ENCODE peak calls at places on chromosomes 5 and 9, in four cellular contexts. Q is NCI-H524, M is MV-4-11, C is A172. J is an unnamed sample.
A peak's percentile ranks its signal among the peaks of the same experiment; 100 is the strongest.

GRCh38 chr9:79764377-79764776 is 192.6 kb downstream of the TLE4 start:
- DNase-seq in Q (no peak), M (no peak), C (peak; percentile 98), J (peak; percentile 90)

GRCh38 chr5:95731571-95732554 is 727 bp downstream of the RHOBTB3 start:
- DNase-seq in M (peak; percentile 29), C (peak; percentile 64), Q (peak; percentile 40), J (peak; percentile 70)

GRCh38 chr9:108272350-108272899 is 583.4 kb downstream of the ACTL7B start:
- DNase-seq in M (peak; percentile 32), C (peak; percentile 82), Q (peak; percentile 80), J (peak; percentile 74)

GRCh38 chr9:5186416-5187169 is 1.2 kb upstream of the INSL6 start:
- DNase-seq in Q (peak; percentile 59), M (peak; percentile 19), C (peak; percentile 67), J (peak; percentile 76)

GRCh38 chr5:135141303-135142268 is 107.6 kb upstream of the PITX1 start:
- DNase-seq in C (peak; percentile 76), Q (no peak), M (no peak), J (peak; percentile 31)

GRCh38 chr5:102975457-102976182 is 144.3 kb downstream of the GIN1 start:
- DNase-seq in Q (no peak), M (no peak), C (no peak), J (no peak)

GRCh38 chr5:112492291-112492690 is 73.2 kb upstream of the EPB41L4A start:
- DNase-seq in C (peak; percentile 68), M (peak; percentile 49), Q (peak; percentile 70), J (peak; percentile 76)

GRCh38 chr5:68409259-68409658 is 193.7 kb downstream of the PIK3R1 start:
- DNase-seq in M (no peak), C (no peak), Q (no peak), J (peak; percentile 76)

GRCh38 chr9:134707731-134708671 is 66.4 kb downstream of the COL5A1 start:
- DNase-seq in M (no peak), Q (peak; percentile 54), C (no peak), J (no peak)

GRCh38 chr5:119417891-119418781 is 34.2 kb upstream of the HSD17B4 start:
- DNase-seq in C (peak; percentile 48), M (peak; percentile 73), Q (peak; percentile 11), J (peak; percentile 69)

J was measured in Daoy.